ENCODE peak calls at places on chromosomes 16 and 17, in ten cellular contexts. One of them, this sample, is unnamed.

GRCh38 chr16:50023626-50024025 is 1.4 kb upstream of the CNEP1R1 start:
- DNase-seq in posterior cingulate gyrus: no peak
- DNase-seq in mesendoderm: no peak
- DNase-seq in anterior cingulate cortex: no peak
- DNase-seq in caudate nucleus: no peak
- DNase-seq in adipocyte: no peak
- DNase-seq in amygdala: no peak
- DNase-seq in activated T-cell treated with anti-CD3 and anti-CD28 coated beads, Interleukin-2, amount 50 U/mL, for 72 hours: no peak
- DNase-seq in HT-29: no peak
- DNase-seq in stimulated activated CD4-positive, alpha-beta T cell treated with anti-CD3 and anti-CD28 coated beads, Interleukin-1b, Interleukin-23, amount 100 ng/mL, for 1 hour: no peak
- DNase-seq in this sample: no peak

GRCh38 chr16:88628512-88628974 is 9.8 kb upstream of the IL17C start:
- DNase-seq in posterior cingulate gyrus: no peak
- DNase-seq in mesendoderm: peak; percentile 90
- DNase-seq in anterior cingulate cortex: no peak
- DNase-seq in caudate nucleus: no peak
- DNase-seq in adipocyte: no peak
- DNase-seq in amygdala: no peak
- DNase-seq in activated T-cell treated with anti-CD3 and anti-CD28 coated beads, Interleukin-2, amount 50 U/mL, for 72 hours: no peak
- DNase-seq in HT-29: no peak
- DNase-seq in stimulated activated CD4-positive, alpha-beta T cell treated with anti-CD3 and anti-CD28 coated beads, Interleukin-1b, Interleukin-23, amount 100 ng/mL, for 1 hour: no peak
- DNase-seq in this sample: no peak

GRCh38 chr16:89044394-89045180 is 49.1 kb upstream of the ACSF3 start:
- DNase-seq in posterior cingulate gyrus: no peak
- DNase-seq in mesendoderm: no peak
- DNase-seq in anterior cingulate cortex: no peak
- DNase-seq in caudate nucleus: no peak
- DNase-seq in adipocyte: no peak
- DNase-seq in amygdala: no peak
- DNase-seq in activated T-cell treated with anti-CD3 and anti-CD28 coated beads, Interleukin-2, amount 50 U/mL, for 72 hours: no peak
- DNase-seq in HT-29: no peak
- DNase-seq in stimulated activated CD4-positive, alpha-beta T cell treated with anti-CD3 and anti-CD28 coated beads, Interleukin-1b, Interleukin-23, amount 100 ng/mL, for 1 hour: no peak
- DNase-seq in this sample: no peak

GRCh38 chr16:1377406-1378010 is 25.8 kb downstream of the GNPTG start:
- DNase-seq in posterior cingulate gyrus: peak; percentile 35
- DNase-seq in mesendoderm: no peak
- DNase-seq in anterior cingulate cortex: peak; percentile 33
- DNase-seq in caudate nucleus: peak; percentile 68
- DNase-seq in adipocyte: no peak
- DNase-seq in amygdala: peak; percentile 37
- DNase-seq in activated T-cell treated with anti-CD3 and anti-CD28 coated beads, Interleukin-2, amount 50 U/mL, for 72 hours: no peak
- DNase-seq in HT-29: no peak
- DNase-seq in stimulated activated CD4-positive, alpha-beta T cell treated with anti-CD3 and anti-CD28 coated beads, Interleukin-1b, Interleukin-23, amount 100 ng/mL, for 1 hour: no peak
- DNase-seq in this sample: peak; percentile 23

GRCh38 chr16:50802000-50802399 is 60.1 kb downstream of the CYLD start:
- DNase-seq in posterior cingulate gyrus: no peak
- DNase-seq in mesendoderm: no peak
- DNase-seq in anterior cingulate cortex: no peak
- DNase-seq in caudate nucleus: no peak
- DNase-seq in adipocyte: no peak
- DNase-seq in amygdala: no peak
- DNase-seq in activated T-cell treated with anti-CD3 and anti-CD28 coated beads, Interleukin-2, amount 50 U/mL, for 72 hours: no peak
- DNase-seq in HT-29: no peak
- DNase-seq in stimulated activated CD4-positive, alpha-beta T cell treated with anti-CD3 and anti-CD28 coated beads, Interleukin-1b, Interleukin-23, amount 100 ng/mL, for 1 hour: no peak
- DNase-seq in this sample: no peak

GRCh38 chr16:21088646-21089538 is 61.8 kb downstream of the DNAH3 start:
- DNase-seq in posterior cingulate gyrus: no peak
- DNase-seq in mesendoderm: peak; percentile 63
- DNase-seq in anterior cingulate cortex: no peak
- DNase-seq in caudate nucleus: no peak
- DNase-seq in adipocyte: peak; percentile 36
- DNase-seq in amygdala: no peak
- DNase-seq in activated T-cell treated with anti-CD3 and anti-CD28 coated beads, Interleukin-2, amount 50 U/mL, for 72 hours: no peak
- DNase-seq in HT-29: no peak
- DNase-seq in stimulated activated CD4-positive, alpha-beta T cell treated with anti-CD3 and anti-CD28 coated beads, Interleukin-1b, Interleukin-23, amount 100 ng/mL, for 1 hour: no peak
- DNase-seq in this sample: no peak

GRCh38 chr17:1005361-1005946 is 8.5 kb downstream of the TIMM22 start:
- DNase-seq in posterior cingulate gyrus: peak; percentile 68
- DNase-seq in mesendoderm: peak; percentile 26
- DNase-seq in anterior cingulate cortex: peak; percentile 52
- DNase-seq in caudate nucleus: peak; percentile 75
- DNase-seq in adipocyte: peak; percentile 33
- DNase-seq in amygdala: peak; percentile 72
- DNase-seq in activated T-cell treated with anti-CD3 and anti-CD28 coated beads, Interleukin-2, amount 50 U/mL, for 72 hours: no peak
- DNase-seq in HT-29: no peak
- DNase-seq in stimulated activated CD4-positive, alpha-beta T cell treated with anti-CD3 and anti-CD28 coated beads, Interleukin-1b, Interleukin-23, amount 100 ng/mL, for 1 hour: no peak
- DNase-seq in this sample: peak; percentile 46

GRCh38 chr17:44921122-44921882 is 6.0 kb upstream of the GFAP start:
- DNase-seq in posterior cingulate gyrus: no peak
- DNase-seq in mesendoderm: peak; percentile 58
- DNase-seq in anterior cingulate cortex: no peak
- DNase-seq in caudate nucleus: no peak
- DNase-seq in adipocyte: no peak
- DNase-seq in amygdala: no peak
- DNase-seq in activated T-cell treated with anti-CD3 and anti-CD28 coated beads, Interleukin-2, amount 50 U/mL, for 72 hours: no peak
- DNase-seq in HT-29: no peak
- DNase-seq in stimulated activated CD4-positive, alpha-beta T cell treated with anti-CD3 and anti-CD28 coated beads, Interleukin-1b, Interleukin-23, amount 100 ng/mL, for 1 hour: no peak
- DNase-seq in this sample: no peak

GRCh38 chr17:81428121-81428515 is 32.9 kb downstream of the BAHCC1 start:
- DNase-seq in posterior cingulate gyrus: peak; percentile 82
- DNase-seq in mesendoderm: no peak
- DNase-seq in anterior cingulate cortex: peak; percentile 81
- DNase-seq in caudate nucleus: peak; percentile 75
- DNase-seq in adipocyte: no peak
- DNase-seq in amygdala: peak; percentile 62
- DNase-seq in activated T-cell treated with anti-CD3 and anti-CD28 coated beads, Interleukin-2, amount 50 U/mL, for 72 hours: peak; percentile 14
- DNase-seq in HT-29: peak; percentile 39
- DNase-seq in stimulated activated CD4-positive, alpha-beta T cell treated with anti-CD3 and anti-CD28 coated beads, Interleukin-1b, Interleukin-23, amount 100 ng/mL, for 1 hour: no peak
- DNase-seq in this sample: peak; percentile 56

GRCh38 chr16:4882261-4882632 is 35.0 kb downstream of the UBN1 start:
- DNase-seq in posterior cingulate gyrus: no peak
- DNase-seq in mesendoderm: no peak
- DNase-seq in anterior cingulate cortex: no peak
- DNase-seq in caudate nucleus: no peak
- DNase-seq in adipocyte: peak; percentile 44
- DNase-seq in amygdala: no peak
- DNase-seq in activated T-cell treated with anti-CD3 and anti-CD28 coated beads, Interleukin-2, amount 50 U/mL, for 72 hours: no peak
- DNase-seq in HT-29: no peak
- DNase-seq in stimulated activated CD4-positive, alpha-beta T cell treated with anti-CD3 and anti-CD28 coated beads, Interleukin-1b, Interleukin-23, amount 100 ng/mL, for 1 hour: no peak
- DNase-seq in this sample: no peak

GRCh38 chr17:74454197-74455024 is 12.0 kb upstream of the CD300A start:
- DNase-seq in posterior cingulate gyrus: peak; percentile 90
- DNase-seq in mesendoderm: peak; percentile 91
- DNase-seq in anterior cingulate cortex: peak; percentile 85
- DNase-seq in caudate nucleus: peak; percentile 75
- DNase-seq in adipocyte: no peak
- DNase-seq in amygdala: peak; percentile 75
- DNase-seq in activated T-cell treated with anti-CD3 and anti-CD28 coated beads, Interleukin-2, amount 50 U/mL, for 72 hours: peak; percentile 82
- DNase-seq in HT-29: peak; percentile 86
- DNase-seq in stimulated activated CD4-positive, alpha-beta T cell treated with anti-CD3 and anti-CD28 coated beads, Interleukin-1b, Interleukin-23, amount 100 ng/mL, for 1 hour: no peak
- DNase-seq in this sample: peak; percentile 65

GRCh38 chr17:80265205-80266068 is 4.8 kb downstream of the RNF213 start:
- DNase-seq in posterior cingulate gyrus: no peak
- DNase-seq in mesendoderm: no peak
- DNase-seq in anterior cingulate cortex: no peak
- DNase-seq in caudate nucleus: no peak
- DNase-seq in adipocyte: no peak
- DNase-seq in amygdala: no peak
- DNase-seq in activated T-cell treated with anti-CD3 and anti-CD28 coated beads, Interleukin-2, amount 50 U/mL, for 72 hours: peak; percentile 79
- DNase-seq in HT-29: no peak
- DNase-seq in stimulated activated CD4-positive, alpha-beta T cell treated with anti-CD3 and anti-CD28 coated beads, Interleukin-1b, Interleukin-23, amount 100 ng/mL, for 1 hour: no peak
- DNase-seq in this sample: no peak

GRCh38 chr16:89446136-89446974 is 44.0 kb downstream of the ANKRD11 start:
- DNase-seq in posterior cingulate gyrus: no peak
- DNase-seq in mesendoderm: no peak
- DNase-seq in anterior cingulate cortex: no peak
- DNase-seq in caudate nucleus: no peak
- DNase-seq in adipocyte: no peak
- DNase-seq in amygdala: no peak
- DNase-seq in activated T-cell treated with anti-CD3 and anti-CD28 coated beads, Interleukin-2, amount 50 U/mL, for 72 hours: peak; percentile 29
- DNase-seq in HT-29: no peak
- DNase-seq in stimulated activated CD4-positive, alpha-beta T cell treated with anti-CD3 and anti-CD28 coated beads, Interleukin-1b, Interleukin-23, amount 100 ng/mL, for 1 hour: no peak
- DNase-seq in this sample: no peak

GRCh38 chr17:73118876-73119485 is 26.5 kb upstream of the SLC39A11 start:
- DNase-seq in posterior cingulate gyrus: no peak
- DNase-seq in mesendoderm: no peak
- DNase-seq in anterior cingulate cortex: no peak
- DNase-seq in caudate nucleus: no peak
- DNase-seq in adipocyte: no peak
- DNase-seq in amygdala: no peak
- DNase-seq in activated T-cell treated with anti-CD3 and anti-CD28 coated beads, Interleukin-2, amount 50 U/mL, for 72 hours: no peak
- DNase-seq in HT-29: no peak
- DNase-seq in stimulated activated CD4-positive, alpha-beta T cell treated with anti-CD3 and anti-CD28 coated beads, Interleukin-1b, Interleukin-23, amount 100 ng/mL, for 1 hour: no peak
- DNase-seq in this sample: no peak

GRCh38 chr16:50741225-50741807 is 570 bp upstream of the CYLD start:
- DNase-seq in posterior cingulate gyrus: no peak
- DNase-seq in mesendoderm: no peak
- DNase-seq in anterior cingulate cortex: no peak
- DNase-seq in caudate nucleus: no peak
- DNase-seq in adipocyte: peak; percentile 37
- DNase-seq in amygdala: no peak
- DNase-seq in activated T-cell treated with anti-CD3 and anti-CD28 coated beads, Interleukin-2, amount 50 U/mL, for 72 hours: no peak
- DNase-seq in HT-29: no peak
- DNase-seq in stimulated activated CD4-positive, alpha-beta T cell treated with anti-CD3 and anti-CD28 coated beads, Interleukin-1b, Interleukin-23, amount 100 ng/mL, for 1 hour: no peak
- DNase-seq in this sample: no peak

GRCh38 chr17:77882481-77883212 is 75.9 kb upstream of the TNRC6C start:
- DNase-seq in posterior cingulate gyrus: peak; percentile 48
- DNase-seq in mesendoderm: no peak
- DNase-seq in anterior cingulate cortex: peak; percentile 60
- DNase-seq in caudate nucleus: peak; percentile 65
- DNase-seq in adipocyte: peak; percentile 31
- DNase-seq in amygdala: peak; percentile 17
- DNase-seq in activated T-cell treated with anti-CD3 and anti-CD28 coated beads, Interleukin-2, amount 50 U/mL, for 72 hours: peak; percentile 86
- DNase-seq in HT-29: no peak
- DNase-seq in stimulated activated CD4-positive, alpha-beta T cell treated with anti-CD3 and anti-CD28 coated beads, Interleukin-1b, Interleukin-23, amount 100 ng/mL, for 1 hour: peak; percentile 53
- DNase-seq in this sample: no peak

GRCh38 chr17:28612936-28613872 is 781 bp downstream of the RSKR start:
- DNase-seq in posterior cingulate gyrus: peak; percentile 47
- DNase-seq in mesendoderm: peak; percentile 67
- DNase-seq in anterior cingulate cortex: peak; percentile 5
- DNase-seq in caudate nucleus: no peak
- DNase-seq in adipocyte: peak; percentile 64
- DNase-seq in amygdala: no peak
- DNase-seq in activated T-cell treated with anti-CD3 and anti-CD28 coated beads, Interleukin-2, amount 50 U/mL, for 72 hours: peak; percentile 27
- DNase-seq in HT-29: peak; percentile 45
- DNase-seq in stimulated activated CD4-positive, alpha-beta T cell treated with anti-CD3 and anti-CD28 coated beads, Interleukin-1b, Interleukin-23, amount 100 ng/mL, for 1 hour: no peak
- DNase-seq in this sample: no peak

GRCh38 chr17:77365584-77366186 is 224.9 kb downstream of the SEC14L1 start:
- DNase-seq in posterior cingulate gyrus: no peak
- DNase-seq in mesendoderm: no peak
- DNase-seq in anterior cingulate cortex: no peak
- DNase-seq in caudate nucleus: no peak
- DNase-seq in adipocyte: peak; percentile 85
- DNase-seq in amygdala: no peak
- DNase-seq in activated T-cell treated with anti-CD3 and anti-CD28 coated beads, Interleukin-2, amount 50 U/mL, for 72 hours: no peak
- DNase-seq in HT-29: peak; percentile 50
- DNase-seq in stimulated activated CD4-positive, alpha-beta T cell treated with anti-CD3 and anti-CD28 coated beads, Interleukin-1b, Interleukin-23, amount 100 ng/mL, for 1 hour: no peak
- DNase-seq in this sample: no peak

GRCh38 chr17:10733666-10734065 is 3.8 kb upstream of the TMEM220 start:
- DNase-seq in posterior cingulate gyrus: no peak
- DNase-seq in mesendoderm: no peak
- DNase-seq in anterior cingulate cortex: no peak
- DNase-seq in caudate nucleus: no peak
- DNase-seq in adipocyte: no peak
- DNase-seq in amygdala: no peak
- DNase-seq in activated T-cell treated with anti-CD3 and anti-CD28 coated beads, Interleukin-2, amount 50 U/mL, for 72 hours: no peak
- DNase-seq in HT-29: no peak
- DNase-seq in stimulated activated CD4-positive, alpha-beta T cell treated with anti-CD3 and anti-CD28 coated beads, Interleukin-1b, Interleukin-23, amount 100 ng/mL, for 1 hour: no peak
- DNase-seq in this sample: no peak

GRCh38 chr17:83110755-83111154 is 31.3 kb downstream of the METRNL start:
- DNase-seq in posterior cingulate gyrus: no peak
- DNase-seq in mesendoderm: no peak
- DNase-seq in anterior cingulate cortex: no peak
- DNase-seq in caudate nucleus: no peak
- DNase-seq in adipocyte: no peak
- DNase-seq in amygdala: no peak
- DNase-seq in activated T-cell treated with anti-CD3 and anti-CD28 coated beads, Interleukin-2, amount 50 U/mL, for 72 hours: no peak
- DNase-seq in HT-29: no peak
- DNase-seq in stimulated activated CD4-positive, alpha-beta T cell treated with anti-CD3 and anti-CD28 coated beads, Interleukin-1b, Interleukin-23, amount 100 ng/mL, for 1 hour: no peak
- DNase-seq in this sample: no peak

GRCh38 chr16:58110590-58111330 is 18.4 kb downstream of the CFAP20 start:
- DNase-seq in posterior cingulate gyrus: no peak
- DNase-seq in mesendoderm: peak; percentile 94
- DNase-seq in anterior cingulate cortex: no peak
- DNase-seq in caudate nucleus: no peak
- DNase-seq in adipocyte: peak; percentile 15
- DNase-seq in amygdala: no peak
- DNase-seq in activated T-cell treated with anti-CD3 and anti-CD28 coated beads, Interleukin-2, amount 50 U/mL, for 72 hours: no peak
- DNase-seq in HT-29: no peak
- DNase-seq in stimulated activated CD4-positive, alpha-beta T cell treated with anti-CD3 and anti-CD28 coated beads, Interleukin-1b, Interleukin-23, amount 100 ng/mL, for 1 hour: no peak
- DNase-seq in this sample: no peak

GRCh38 chr16:11696266-11697012 is 28.2 kb downstream of the SNN start:
- DNase-seq in posterior cingulate gyrus: no peak
- DNase-seq in mesendoderm: no peak
- DNase-seq in anterior cingulate cortex: no peak
- DNase-seq in caudate nucleus: no peak
- DNase-seq in adipocyte: no peak
- DNase-seq in amygdala: no peak
- DNase-seq in activated T-cell treated with anti-CD3 and anti-CD28 coated beads, Interleukin-2, amount 50 U/mL, for 72 hours: no peak
- DNase-seq in HT-29: no peak
- DNase-seq in stimulated activated CD4-positive, alpha-beta T cell treated with anti-CD3 and anti-CD28 coated beads, Interleukin-1b, Interleukin-23, amount 100 ng/mL, for 1 hour: no peak
- DNase-seq in this sample: no peak

This sample was measured in hypothalamus.